ENCODE peak calls at places on chromosomes 5 and 9, in four cellular contexts. U is stomach, O is BE2C, W is tibial artery. Q is an unnamed sample.

GRCh38 chr9:22469928-22470544 is 23.4 kb downstream of the DMRTA1 start:
- DNase-seq in O (peak; percentile 32), W (no peak), U (no peak), Q (no peak)

GRCh38 chr9:137422668-137423000 is 328 bp downstream of the EXD3 start:
- DNase-seq in U (no peak), O (peak; percentile 41), W (no peak), Q (no peak)

GRCh38 chr5:123936548-123936947 is 424.6 kb downstream of the CSNK1G3 start:
- DNase-seq in W (no peak), O (peak; percentile 3), U (no peak), Q (no peak)

GRCh38 chr5:88539642-88540476 is 271.2 kb upstream of the TMEM161B start:
- DNase-seq in O (no peak), W (no peak), U (no peak), Q (no peak)

GRCh38 chr9:13952906-13953305 is 361.0 kb downstream of the NFIB start:
- DNase-seq in U (no peak), O (no peak), W (no peak), Q (no peak)

GRCh38 chr5:122170630-122171029 is 41.3 kb downstream of the ZNF474 start:
- DNase-seq in U (no peak), O (no peak), W (no peak), Q (no peak)

GRCh38 chr9:33264473-33265177 is at the start of the genes BAG1 and CHMP5:
- DNase-seq in W (peak; percentile 100), U (peak; percentile 100), O (peak; percentile 100), Q (peak; percentile 100)

GRCh38 chr5:147188200-147189108 is 46.4 kb upstream of the STK32A start:
- DNase-seq in W (no peak), U (peak; percentile 51), O (peak; percentile 67), Q (peak; percentile 61)

GRCh38 chr9:133968966-133969617 is 23.0 kb downstream of the VAV2 start:
- DNase-seq in U (no peak), W (no peak), O (peak; percentile 55), Q (no peak)

GRCh38 chr9:112125961-112126388 is 49.1 kb downstream of the SUSD1 start:
- DNase-seq in O (no peak), W (no peak), U (no peak), Q (no peak)

GRCh38 chr5:122350496-122350895 is 38.5 kb downstream of the SNCAIP start:
- DNase-seq in U (no peak), O (no peak), W (no peak), Q (no peak)

GRCh38 chr5:108148715-108149139 is 233.2 kb downstream of the FBXL17 start:
- DNase-seq in U (no peak), W (no peak), O (peak; percentile 13), Q (no peak)

GRCh38 chr9:79353856-79354520 is 217.8 kb upstream of the TLE4 start:
- DNase-seq in O (no peak), U (no peak), W (no peak), Q (no peak)

GRCh38 chr5:150131978-150132694 is 23.5 kb downstream of the PDGFRB start:
- DNase-seq in U (no peak), O (no peak), W (peak; percentile 86), Q (no peak)

GRCh38 chr5:132498152-132498551 is 7.6 kb upstream of the IRF1 start:
- DNase-seq in O (no peak), W (peak; percentile 91), U (peak; percentile 60), Q (peak; percentile 37)

GRCh38 chr5:153157156-153157555 is 333.3 kb upstream of the GRIA1 start:
- DNase-seq in O (no peak), W (no peak), U (no peak), Q (no peak)

GRCh38 chr9:86783884-86784283 is 163.4 kb downstream of the GAS1 start:
- DNase-seq in O (no peak), U (no peak), W (no peak), Q (no peak)

GRCh38 chr5:68759593-68759992 is 334.2 kb upstream of the SLC30A5 start:
- DNase-seq in W (no peak), O (no peak), U (no peak), Q (no peak)

GRCh38 chr9:34576943-34577634 is 12.4 kb downstream of the CNTFR start:
- DNase-seq in U (no peak), O (peak; percentile 48), W (no peak), Q (no peak)

GRCh38 chr5:32339198-32339597 is 26.5 kb upstream of the MTMR12 start:
- DNase-seq in W (no peak), U (no peak), O (no peak), Q (no peak)

GRCh38 chr9:97367729-97368128 is 44.2 kb upstream of the TDRD7 start:
- DNase-seq in W (no peak), O (no peak), U (no peak), Q (no peak)

GRCh38 chr9:79572891-79573696 is 1.3 kb downstream of the TLE4 start:
- DNase-seq in U (peak; percentile 51), W (peak; percentile 77), O (peak; percentile 38), Q (peak; percentile 40)

GRCh38 chr9:114002986-114003740 is 74.9 kb downstream of the AMBP start:
- DNase-seq in W (peak; percentile 60), O (no peak), U (peak; percentile 14), Q (no peak)

GRCh38 chr5:179209359-179210150 is 135.7 kb downstream of the ADAMTS2 start:
- DNase-seq in O (no peak), U (no peak), W (no peak), Q (no peak)

DNA sequence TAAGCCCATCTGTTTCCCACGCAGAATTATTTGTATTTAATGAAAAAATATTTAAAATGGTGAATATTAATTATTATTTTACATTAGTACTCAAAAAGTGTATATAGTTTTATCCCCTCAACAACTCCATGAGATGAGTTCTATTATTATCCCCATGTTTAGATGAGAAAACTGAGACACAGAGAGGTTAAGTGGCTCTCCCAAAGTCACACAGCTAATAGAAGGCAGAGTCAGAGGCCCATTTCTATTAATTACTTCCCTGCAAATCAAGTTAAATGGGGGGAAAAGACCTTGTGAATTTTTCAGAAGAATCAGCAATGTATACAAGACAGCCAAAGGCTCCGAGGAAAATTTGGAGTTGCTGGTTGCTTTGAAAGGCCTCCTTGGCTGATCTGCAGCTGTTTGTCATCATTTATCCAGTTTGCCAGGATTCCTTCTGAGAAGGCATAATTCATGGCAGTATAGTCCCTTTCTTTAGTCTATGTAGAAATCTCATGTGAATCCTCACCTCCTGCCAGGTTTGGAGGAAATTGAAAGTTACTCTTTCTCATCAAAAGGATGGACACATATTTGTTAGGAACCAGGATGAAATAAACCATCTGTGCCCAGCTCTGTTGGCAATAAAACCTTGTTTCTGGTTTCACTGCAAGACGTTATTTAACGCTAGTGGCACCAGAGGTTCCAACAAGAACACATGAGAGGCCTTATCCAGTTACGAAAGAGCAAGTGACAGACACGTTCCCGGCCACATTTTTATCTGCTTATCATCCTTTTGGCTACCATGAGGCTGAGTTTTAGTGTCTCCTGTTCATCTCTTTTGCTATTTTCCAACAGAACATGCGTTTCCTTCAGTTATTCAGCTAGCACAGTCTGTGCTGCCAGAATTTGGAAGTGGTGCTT is 631 bp downstream of the FYB1 start:
- DNase-seq in W (no peak), U (no peak), O (no peak), Q (no peak)
- H3K4me1 ChIP-seq in W (no peaks in the 10 kb centered on the region), U (peaks cover 2% of the 10 kb centered on the region), O (no peaks in the 10 kb centered on the region), Q (peaks cover 4% of the 10 kb centered on the region)

DNA sequence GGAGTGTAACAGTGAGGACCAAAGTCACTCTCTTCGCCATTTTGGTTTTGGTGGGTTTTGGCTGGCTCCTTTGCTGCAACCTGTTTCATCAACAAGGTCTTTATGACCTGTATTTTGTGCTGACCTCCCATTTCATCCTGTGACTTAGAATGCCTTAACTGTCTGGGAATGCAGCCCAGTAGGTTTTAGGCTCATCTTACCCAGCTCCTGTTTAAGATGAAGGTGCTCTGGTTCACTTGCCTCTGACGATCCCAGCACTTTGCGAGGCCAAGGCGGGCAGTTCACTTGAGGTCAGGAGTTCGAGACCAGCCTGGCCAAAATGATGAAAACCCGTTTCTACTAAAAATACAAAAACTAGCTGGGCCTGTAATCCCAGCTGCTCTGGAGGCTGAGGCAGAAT is 1.8 kb upstream of the CKS2 start:
- DNase-seq in U (no peak), W (no peak), O (no peak), Q (no peak)
- H3K4me3 ChIP-seq in U (no peak overlapping the region), W (no peak overlapping the region), O (no peak overlapping the region), Q (no peak overlapping the region)

GRCh38 chr5:77627869-77628674 is 10.4 kb downstream of the OTP start:
- DNase-seq in W (no peak), O (no peak), U (no peak), Q (no peak)
- H3K9me3 ChIP-seq in W (no peaks in the 10 kb centered on the region), O (no peaks in the 10 kb centered on the region), U (no peaks in the 10 kb centered on the region), Q (no peaks in the 10 kb centered on the region)

GRCh38 chr5:66741394-66741793 is 145.2 kb downstream of the MAST4 start:
- DNase-seq in W (no peak), O (no peak), U (peak; percentile 74), Q (no peak)

GRCh38 chr5:66742083-66742895 is 146.1 kb downstream of the MAST4 start:
- DNase-seq in O (no peak), W (no peak), U (peak; percentile 31), Q (peak; percentile 31)

GRCh38 chr5:66742896-66743247 is 146.7 kb downstream of the MAST4 start:
- DNase-seq in O (no peak), U (no peak), W (no peak), Q (no peak)

GRCh38 chr5:66738136-66738535 is 141.9 kb downstream of the MAST4 start:
- DNase-seq in W (no peak), O (no peak), U (no peak), Q (no peak)

GRCh38 chr5:66739923-66740322 is 143.7 kb downstream of the MAST4 start:
- DNase-seq in O (no peak), U (no peak), W (no peak), Q (no peak)
- H3K4me1 ChIP-seq in O (peaks cover 4% of the 10 kb centered on the region), U (peaks cover 19% of the 10 kb centered on the region), W (peaks cover 3% of the 10 kb centered on the region), Q (no peaks in the 10 kb centered on the region)

Q was measured in thyroid gland.